ENCODE peak calls at places on chromosomes 6 and 20, in four cellular contexts. G is progenitor cell of endocrine pancreas, Q is pancreas, E is upper lobe of left lung. S is an unnamed sample.

GRCh38 chr6:104161960-104162669 is 697.6 kb downstream of the HACE1 start:
- DNase-seq in Q (no peak), G (no peak), E (no peak), S (no peak)

GRCh38 chr20:5531318-5532081 is 214.7 kb upstream of the PROKR2 start:
- DNase-seq in E (no peak), Q (no peak), G (no peak), S (no peak)

GRCh38 chr6:132511836-132512230 is 1.1 kb downstream of the STX7 start:
- DNase-seq in E (no peak), G (no peak), Q (no peak), S (no peak)

GRCh38 chr6:145670306-145670705 is 65.0 kb downstream of the EPM2A start:
- DNase-seq in Q (no peak), G (no peak), E (no peak), S (no peak)

GRCh38 chr6:81934936-81935335 is 182.5 kb upstream of the TENT5A start:
- DNase-seq in Q (no peak), E (no peak), G (no peak), S (no peak)

GRCh38 chr6:21611485-21611884 is 17.9 kb downstream of the SOX4 start:
- DNase-seq in Q (no peak), G (no peak), E (no peak), S (no peak)

GRCh38 chr6:89360415-89360999 is 8.0 kb upstream of the UBE2J1 start:
- DNase-seq in E (no peak), G (no peak), Q (no peak), S (no peak)

GRCh38 chr6:55250400-55250799 is 76.1 kb downstream of the HCRTR2 start:
- DNase-seq in G (no peak), E (no peak), Q (no peak), S (no peak)

GRCh38 chr6:158022749-158023596 is 41.3 kb downstream of the SYNJ2 start:
- DNase-seq in E (no peak), G (no peak), Q (no peak), S (no peak)

GRCh38 chr6:119915971-119916370 is 566.4 kb upstream of the MAN1A1 start:
- DNase-seq in E (no peak), Q (no peak), G (no peak), S (no peak)

GRCh38 chr20:34516874-34517542 is 786 bp downstream of the DYNLRB1 start:
- DNase-seq in E (no peak), Q (no peak), G (no peak), S (peak)

GRCh38 chr20:61762208-61762710 is 303.4 kb downstream of the TAF4 start:
- DNase-seq in Q (no peak), G (no peak), E (no peak), S (no peak)

GRCh38 chr6:45741437-45742166 is 274.1 kb downstream of the CLIC5 start:
- DNase-seq in G (no peak), E (peak), Q (peak), S (no peak)

GRCh38 chr6:137970368-137970767 is 103.3 kb downstream of the TNFAIP3 start:
- DNase-seq in G (no peak), E (no peak), Q (no peak), S (no peak)

GRCh38 chr6:159110013-159110412 is 59.2 kb upstream of the FNDC1 start:
- DNase-seq in G (no peak), E (no peak), Q (no peak), S (peak)

GRCh38 chr6:26327450-26328264 is 37.3 kb upstream of the BTN3A2 start:
- DNase-seq in G (peak), E (no peak), Q (no peak), S (peak)

GRCh38 chr20:33076662-33077398 is 2.6 kb upstream of the BPIFB4 start:
- DNase-seq in E (no peak), G (no peak), Q (no peak), S (no peak)

GRCh38 chr20:1306316-1307135 is 22.4 kb downstream of the SDCBP2 start:
- DNase-seq in Q (no peak), E (peak), G (no peak), S (no peak)

GRCh38 chr6:38716825-38717224 is 1.7 kb downstream of the DNAH8 start:
- DNase-seq in Q (no peak), E (no peak), G (no peak), S (no peak)

GRCh38 chr20:50292324-50293243 is 102.0 kb downstream of the CEBPB start:
- DNase-seq in E (peak), Q (peak), G (no peak), S (no peak)

GRCh38 chr20:62818592-62819493 is 2.0 kb downstream of the COL9A3 start:
- DNase-seq in G (no peak), Q (no peak), E (peak), S (no peak)

GRCh38 chr6:106005013-106005412 is 81.1 kb upstream of the PRDM1 start:
- DNase-seq in E (no peak), Q (no peak), G (no peak), S (no peak)

GRCh38 chr6:124659427-124659826 is 302.8 kb upstream of the RNF217 start:
- DNase-seq in Q (no peak), E (no peak), G (no peak), S (no peak)

GRCh38 chr20:37823276-37823980 is 79.5 kb upstream of the VSTM2L start:
- DNase-seq in E (no peak), G (no peak), Q (no peak), S (no peak)

GRCh38 chr20:22791877-22792525 is 207.6 kb upstream of the FOXA2 start:
- DNase-seq in E (no peak), Q (no peak), G (no peak), S (no peak)

GRCh38 chr6:104955491-104955890 is 1.4 kb upstream of the LIN28B start:
- DNase-seq in Q (no peak), G (no peak), E (no peak), S (no peak)

GRCh38 chr6:47335456-47335855 is 25.8 kb upstream of the TNFRSF21 start:
- DNase-seq in G (no peak), E (no peak), Q (no peak), S (no peak)

GRCh38 chr6:13593720-13594119 is 19.3 kb downstream of the SIRT5 start:
- DNase-seq in E (no peak), G (no peak), Q (no peak), S (no peak)

GRCh38 chr20:24027229-24027628 is 38.6 kb upstream of the GGTLC1 start:
- DNase-seq in Q (peak), E (no peak), G (no peak), S (no peak)

GRCh38 chr20:57844626-57845596 is 135.1 kb upstream of the PMEPA1 start:
- DNase-seq in G (peak), E (no peak), Q (no peak), S (peak)

GRCh38 chr6:51813904-51814303 is 273.5 kb downstream of the PKHD1 start:
- DNase-seq in Q (no peak), G (no peak), E (no peak), S (no peak)

GRCh38 chr20:10667560-10668167 is 6.1 kb downstream of the JAG1 start:
- DNase-seq in G (no peak), E (no peak), Q (no peak), S (no peak)

GRCh38 chr6:159312204-159312603 is 143.0 kb downstream of the FNDC1 start:
- DNase-seq in E (no peak), Q (no peak), G (no peak), S (no peak)

GRCh38 chr6:1738682-1739081 is 129.0 kb downstream of the FOXC1 start:
- DNase-seq in G (no peak), Q (no peak), E (no peak), S (no peak)

GRCh38 chr6:1739220-1739619 is 129.5 kb downstream of the FOXC1 start:
- DNase-seq in E (peak), G (no peak), Q (no peak), S (no peak)

GRCh38 chr6:1736346-1737105 is 126.8 kb downstream of the FOXC1 start:
- DNase-seq in Q (no peak), G (no peak), E (no peak), S (no peak)

GRCh38 chr6:1737463-1738311 is 128.0 kb downstream of the FOXC1 start:
- DNase-seq in G (no peak), E (no peak), Q (no peak), S (no peak)

GRCh38 chr6:1739680-1740079 is 130.0 kb downstream of the FOXC1 start:
- DNase-seq in G (no peak), Q (no peak), E (no peak), S (no peak)
- TF ChIP-seq CTCF in G (no peak), Q (no peak), E (no peak), S (no peak)

GRCh38 chr6:7697432-7697819 is 28.5 kb upstream of the BMP6 start:
- DNase-seq in E (no peak), G (no peak), Q (no peak), S (no peak)

GRCh38 chr6:7696061-7696460 is 29.8 kb upstream of the BMP6 start:
- DNase-seq in E (no peak), Q (no peak), G (no peak), S (no peak)

GRCh38 chr6:7693827-7694226 is 32.1 kb upstream of the BMP6 start:
- DNase-seq in E (no peak), G (no peak), Q (no peak), S (no peak)

GRCh38 chr6:7701212-7701834 is 24.6 kb upstream of the BMP6 start:
- DNase-seq in E (no peak), Q (no peak), G (no peak), S (no peak)

DNA sequence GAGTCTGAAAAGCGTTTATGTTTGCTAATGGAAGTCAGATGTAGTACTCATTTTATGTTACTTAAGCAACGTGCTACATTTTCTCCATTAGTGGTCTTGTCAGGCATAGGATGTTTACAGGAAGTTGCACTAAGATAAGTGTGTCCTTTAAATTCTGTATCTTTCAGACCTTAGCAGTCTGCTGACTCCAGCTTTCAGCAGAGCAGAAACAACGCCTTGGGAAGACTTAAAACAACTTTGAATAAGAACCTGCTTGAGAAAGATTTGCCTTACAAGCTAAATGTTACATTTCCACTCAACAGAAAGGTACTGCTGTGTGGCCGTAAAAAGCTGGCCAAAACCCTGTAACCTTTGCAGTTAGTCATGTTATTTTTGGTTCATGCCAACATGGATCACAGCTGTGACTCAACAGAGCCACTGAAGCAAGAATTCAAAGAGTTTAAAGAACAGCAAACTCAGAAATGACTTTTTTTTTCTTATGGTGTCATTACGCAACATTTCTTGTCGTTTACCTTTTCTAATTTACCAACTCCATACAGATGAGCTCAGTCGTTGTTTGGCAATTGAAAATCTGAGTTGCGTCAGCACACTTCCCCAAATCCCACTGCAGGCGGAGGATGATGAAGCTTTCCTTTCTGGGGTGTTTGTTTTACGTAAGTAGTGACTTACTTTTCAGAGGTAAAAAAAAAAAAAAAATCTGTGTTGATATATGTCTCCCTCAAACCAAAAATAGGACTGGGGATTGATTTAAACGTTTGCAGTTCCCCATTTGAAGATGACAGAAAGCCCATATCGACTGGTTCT is 27.9 kb upstream of the BMP6 start:
- DNase-seq in E (no peak), Q (no peak), G (no peak), S (no peak)
- TF ChIP-seq CTCF in E (no peak), Q (no peak), G (no peak), S (no peak)

DNA sequence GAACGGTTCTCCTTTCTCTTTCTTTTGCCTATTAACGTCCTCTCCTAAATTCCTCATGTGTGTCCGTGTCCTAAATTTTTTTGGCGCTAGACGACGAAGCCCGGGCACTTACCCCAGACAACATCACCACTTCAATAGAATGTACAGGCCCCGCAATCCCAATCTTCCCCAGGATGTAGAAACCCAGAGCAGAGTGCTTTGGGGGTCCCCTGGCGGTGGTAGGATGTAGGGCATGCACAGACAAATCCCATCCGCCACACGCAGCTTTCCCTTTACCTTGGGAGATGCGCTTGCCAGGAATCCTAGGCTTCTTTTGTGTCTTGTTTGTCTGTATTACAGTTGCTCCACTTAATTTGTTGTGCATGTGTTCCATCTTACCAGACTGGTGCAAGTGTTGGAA is 417.3 kb upstream of the ARID1B start:
- DNase-seq in G (no peak), Q (no peak), E (no peak), S (no peak)
- TF ChIP-seq CTCF in G (no peak), Q (no peak), E (no peak), S (peak)

GRCh38 chr6:9250852-9251251 is 815.5 kb upstream of the SLC35B3 start:
- DNase-seq in G (peak), E (no peak), Q (peak), S (no peak)
- TF ChIP-seq CTCF in G (peak), E (no peak), Q (peak), S (peak)

GRCh38 chr6:77740380-77740779 is 87.5 kb downstream of the MEI4 start:
- DNase-seq in G (no peak), E (no peak), Q (no peak), S (no peak)
- TF ChIP-seq CTCF in G (peak), E (peak), Q (peak), S (peak)

GRCh38 chr20:44581515-44581914 is 864 bp upstream of the PKIG start:
- DNase-seq in G (no peak), E (no peak), Q (no peak), S (no peak)

GRCh38 chr20:44580581-44581268 is 1.7 kb upstream of the PKIG start:
- DNase-seq in G (no peak), Q (no peak), E (no peak), S (no peak)

GRCh38 chr20:44582321-44583025 is at the start of gene PKIG:
- DNase-seq in E (no peak), Q (no peak), G (no peak), S (no peak)

GRCh38 chr20:44576297-44576696 is 6.1 kb upstream of the PKIG start:
- DNase-seq in G (no peak), Q (no peak), E (no peak), S (no peak)

GRCh38 chr20:44579313-44580090 is 2.9 kb upstream of the PKIG start:
- DNase-seq in Q (no peak), G (no peak), E (no peak), S (no peak)
- TF ChIP-seq CTCF in Q (no peak), G (no peak), E (no peak), S (no peak)

DNA sequence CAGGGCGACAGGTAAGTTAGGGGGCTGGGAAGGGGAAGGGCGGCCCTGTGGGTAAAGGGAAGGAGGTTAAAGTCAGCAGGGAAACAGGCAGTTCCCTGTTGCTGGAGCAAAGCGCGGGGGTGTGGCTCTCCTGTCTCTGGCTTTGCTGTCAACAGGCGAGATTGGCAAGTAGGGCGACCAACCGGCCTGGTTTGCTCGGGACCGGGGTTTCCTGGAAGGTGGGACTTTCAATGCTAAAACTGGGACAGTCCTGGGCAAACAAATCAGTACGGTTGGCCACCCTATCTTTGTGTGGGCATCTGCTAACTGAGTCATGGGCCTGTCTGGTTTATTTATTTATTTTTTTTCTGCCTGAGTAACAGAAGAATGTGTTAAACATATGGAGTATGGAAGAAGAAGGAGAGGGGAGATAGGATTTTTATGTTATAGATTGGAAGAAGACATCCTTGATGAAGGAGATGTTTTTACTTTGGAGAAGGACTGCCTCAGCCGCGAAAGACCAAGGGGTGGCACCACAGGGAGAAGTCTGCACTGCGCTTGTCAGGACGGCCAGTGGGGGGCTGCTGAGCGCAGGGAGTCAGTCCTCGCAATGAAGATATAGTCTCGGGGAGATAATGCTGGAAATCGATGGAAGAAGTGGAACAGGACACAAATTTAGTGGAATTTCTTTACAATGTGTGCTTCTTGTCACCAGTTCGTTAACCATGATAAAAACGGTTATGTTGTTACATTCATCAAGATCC is 43.4 kb upstream of the ESR1 start:
- DNase-seq in E (peak), Q (peak), G (peak), S (no peak)
- TF ChIP-seq CTCF in E (peak), Q (peak), G (peak), S (peak)

DNA sequence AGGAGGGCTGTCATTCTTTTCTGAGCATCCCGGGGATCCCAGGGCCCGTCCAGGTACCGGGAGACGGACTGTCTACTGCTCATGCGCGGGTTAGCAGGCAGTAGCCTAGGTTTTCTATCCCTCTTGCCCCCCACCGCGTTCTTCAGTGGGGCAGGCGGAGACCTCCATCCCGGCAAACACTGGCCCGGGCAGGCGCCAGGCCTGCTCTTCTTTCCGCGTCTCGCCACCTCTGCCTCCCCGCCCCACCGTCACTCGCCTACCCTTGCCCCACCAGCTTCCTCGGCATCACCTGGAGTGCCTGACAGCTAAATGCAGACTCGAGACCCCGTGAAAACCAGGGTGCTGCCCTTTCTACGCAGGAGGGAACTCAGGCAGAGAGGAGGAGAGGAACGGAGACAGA is 1937.7 kb upstream of the DEFB115 start:
- DNase-seq in E (peak), G (no peak), Q (no peak), S (no peak)
- TF ChIP-seq CTCF in E (no peak), G (no peak), Q (no peak), S (no peak)

DNA sequence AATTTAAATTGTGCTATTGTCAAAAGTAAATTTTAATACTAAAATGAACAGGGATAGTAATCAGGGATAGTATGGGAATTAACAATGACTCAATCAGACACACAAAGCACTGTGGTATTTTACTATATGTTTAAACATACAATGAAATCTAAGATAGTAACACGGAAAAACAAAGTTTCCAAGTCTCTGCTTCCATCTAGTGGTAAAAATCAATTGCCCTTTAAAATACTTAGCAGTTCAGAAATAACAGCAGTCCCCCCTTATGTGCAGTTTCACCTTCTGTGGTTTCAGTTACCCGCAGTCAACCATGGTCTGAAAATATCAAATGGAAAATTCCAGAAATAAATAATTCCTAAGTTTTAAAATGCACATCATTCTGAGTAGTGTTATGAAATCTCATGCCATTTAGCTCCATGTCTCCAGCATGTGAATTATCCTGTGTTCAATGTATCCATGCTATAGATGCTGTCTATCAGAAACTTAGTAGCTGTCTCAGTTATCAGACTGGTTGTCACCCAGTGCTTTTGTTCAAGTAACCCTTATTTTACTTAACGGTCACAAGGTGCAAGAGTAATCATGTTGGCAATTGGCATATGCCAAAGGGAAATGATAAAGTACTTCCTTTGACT is 58.5 kb downstream of the AHI1 start:
- DNase-seq in Q (no peak), E (no peak), G (no peak), S (no peak)
- TF ChIP-seq CTCF in Q (no peak), E (no peak), G (peak), S (peak)

GRCh38 chr6:100216760-100217159 is 222.7 kb upstream of the MCHR2 start:
- DNase-seq in Q (no peak), E (no peak), G (no peak), S (no peak)
- TF ChIP-seq CTCF in Q (no peak), E (no peak), G (no peak), S (no peak)

S was measured in type B pancreatic cell.